ENCODE peak calls at places on chromosomes 7 and 10, in six cellular contexts. Y is AG09319; N is astrocyte of the cerebellum; M is RPMI7951; J is fibroblast of the conjunctiva; H is stimulated activated CD4-positive, alpha-beta T cell treated with anti-CD3 and anti-CD28 coated beads, TNF-alpha, amount 100 ng/mL, for 24 hours. L is an unnamed sample.

GRCh38 chr10:23886355-23886754 is 322.6 kb upstream of the KIAA1217 start:
- DNase-seq in H (no peak), Y (no peak), J (no peak), N (no peak), M (no peak), L (no peak)

GRCh38 chr7:108452707-108453106 is 3.5 kb downstream of the NRCAM start:
- DNase-seq in H (no peak), M (peak; percentile 20), J (no peak), Y (no peak), N (no peak), L (no peak)

GRCh38 chr7:8175929-8176369 is 86.0 kb downstream of the ICA1 start:
- DNase-seq in N (no peak), H (no peak), M (no peak), J (no peak), Y (no peak), L (no peak)

GRCh38 chr7:80453699-80454340 is 58.0 kb downstream of the GNAT3 start:
- DNase-seq in N (peak; percentile 6), Y (no peak), M (no peak), H (no peak), J (peak; percentile 13), L (no peak)

GRCh38 chr7:43138710-43139601 is 26.5 kb downstream of the HECW1 start:
- DNase-seq in M (peak; percentile 61), H (no peak), J (peak; percentile 55), Y (no peak), N (peak; percentile 94), L (no peak)

GRCh38 chr7:98162758-98163157 is 48.5 kb upstream of the BHLHA15 start:
- DNase-seq in J (no peak), N (no peak), Y (no peak), H (no peak), M (no peak), L (no peak)

GRCh38 chr7:118184392-118184899 is 482 bp downstream of the LSM8 start:
- DNase-seq in Y (no peak), M (peak; percentile 4), J (no peak), H (no peak), N (no peak), L (no peak)

GRCh38 chr10:31320598-31321211 is 1.7 kb downstream of the ZEB1 start:
- DNase-seq in H (no peak), J (no peak), Y (no peak), N (no peak), M (peak; percentile 81), L (peak; percentile 62)

GRCh38 chr10:11176746-11177145 is 159.1 kb downstream of the CELF2 start:
- DNase-seq in J (no peak), N (no peak), Y (no peak), M (no peak), H (no peak), L (no peak)

GRCh38 chr10:110358869-110359629 is 54.3 kb upstream of the SMNDC1 start:
- DNase-seq in H (no peak), J (no peak), N (no peak), M (peak; percentile 58), Y (no peak), L (no peak)

GRCh38 chr10:29627201-29628105 is 7.3 kb downstream of the SVIL start:
- DNase-seq in M (no peak), H (no peak), Y (no peak), J (no peak), N (no peak), L (no peak)

GRCh38 chr10:114520453-114520852 is 116.2 kb upstream of the AFAP1L2 start:
- DNase-seq in J (peak; percentile 49), N (no peak), H (no peak), M (peak; percentile 35), Y (peak; percentile 52), L (no peak)

GRCh38 chr7:14305233-14305866 is 315.9 kb upstream of the ETV1 start:
- DNase-seq in N (no peak), Y (no peak), J (no peak), H (no peak), M (peak; percentile 13), L (no peak)

GRCh38 chr7:7315851-7316250 is 133.5 kb downstream of the C1GALT1 start:
- DNase-seq in H (no peak), Y (no peak), M (no peak), J (no peak), N (no peak), L (no peak)

GRCh38 chr7:112143567-112143966 is 62.6 kb downstream of the DOCK4 start:
- DNase-seq in H (no peak), M (peak; percentile 87), Y (peak; percentile 72), J (peak; percentile 88), N (peak; percentile 86), L (peak; percentile 32)

GRCh38 chr10:69868821-69869220 is 67.1 kb downstream of the COL13A1 start:
- DNase-seq in H (no peak), M (no peak), J (no peak), N (no peak), Y (no peak), L (no peak)

GRCh38 chr7:70571403-70571911 is 560.5 kb upstream of the GALNT17 start:
- DNase-seq in N (peak; percentile 70), H (no peak), Y (no peak), J (peak; percentile 9), M (no peak), L (no peak)

GRCh38 chr10:11745045-11745444 is 2.9 kb downstream of the ECHDC3 start:
- DNase-seq in N (no peak), Y (no peak), H (no peak), M (no peak), J (no peak), L (no peak)

GRCh38 chr7:92767427-92767826 is 68.9 kb downstream of the CDK6 start:
- DNase-seq in M (peak; percentile 57), N (no peak), Y (no peak), H (no peak), J (no peak), L (no peak)

L was measured in heart left ventricle.